ENCODE peak calls at places on chromosome 21, in nine cellular contexts. M is endodermal cell, X is ovary, C is A673, V is Peyer's patch, A is fibroblast of pulmonary artery, L is brain microvascular endothelial cell, Q is neural progenitor cell, B is HCT116. D is an unnamed sample.

GRCh38 chr21:30695956-30696355 is 22.6 kb downstream of the KRTAP21-3 start:
- DNase-seq in M (no peak), X (no peak), C (no peak), V (no peak), A (no peak), L (no peak), Q (no peak), B (no peak), D (no peak)

GRCh38 chr21:23921670-23922418 is 1685.4 kb downstream of the MRPL39 start:
- DNase-seq in M (no peak), X (no peak), C (no peak), V (no peak), A (no peak), L (no peak), Q (no peak), B (no peak), D (no peak)

GRCh38 chr21:29771491-29772066 is 168.2 kb downstream of the GRIK1 start:
- DNase-seq in M (no peak), X (no peak), C (no peak), V (no peak), A (no peak), L (no peak), Q (no peak), B (no peak), D (no peak)

GRCh38 chr21:15520811-15521643 is 208.8 kb upstream of the USP25 start:
- DNase-seq in M (no peak), X (no peak), C (peak; percentile 22), V (no peak), A (no peak), L (no peak), Q (peak; percentile 37), B (no peak), D (no peak)

GRCh38 chr21:38995755-38996154 is 187.5 kb downstream of the PSMG1 start:
- DNase-seq in M (no peak), X (no peak), C (no peak), V (no peak), A (no peak), L (no peak), Q (no peak), B (no peak), D (no peak)

GRCh38 chr21:19609611-19610010 is 1206.0 kb upstream of the TMPRSS15 start:
- DNase-seq in M (no peak), X (no peak), C (no peak), V (no peak), A (peak; percentile 1), L (no peak), Q (no peak), B (no peak), D (no peak)

GRCh38 chr21:17428484-17428869 is 84.4 kb upstream of the CXADR start:
- DNase-seq in M (no peak), X (no peak), C (no peak), V (no peak), A (no peak), L (no peak), Q (no peak), B (no peak), D (no peak)

GRCh38 chr21:44349847-44350772 is 3.3 kb upstream of the TRPM2 start:
- DNase-seq in M (no peak), X (no peak), C (no peak), V (no peak), A (no peak), L (no peak), Q (no peak), B (no peak), D (no peak)

GRCh38 chr21:26070121-26070520 is 100.4 kb downstream of the APP start:
- DNase-seq in M (no peak), X (no peak), C (no peak), V (no peak), A (no peak), L (no peak), Q (no peak), B (no peak), D (no peak)

GRCh38 chr21:38506606-38507331 is 8.5 kb upstream of the ERG start:
- DNase-seq in M (no peak), X (no peak), C (no peak), V (no peak), A (no peak), L (no peak), Q (peak; percentile 23), B (no peak), D (no peak)

GRCh38 chr21:35705888-35706287 is 354.4 kb downstream of the SETD4 start:
- DNase-seq in M (no peak), X (no peak), C (no peak), V (no peak), A (no peak), L (no peak), Q (no peak), B (no peak), D (no peak)

GRCh38 chr21:37866027-37866426 is 50.2 kb downstream of the KCNJ6 start:
- DNase-seq in M (peak; percentile 12), X (no peak), C (no peak), V (no peak), A (no peak), L (no peak), Q (no peak), B (no peak), D (no peak)

GRCh38 chr21:17925900-17926299 is 106.7 kb upstream of the C21orf91 start:
- DNase-seq in M (no peak), X (no peak), C (peak; percentile 26), V (no peak), A (peak; percentile 45), L (no peak), Q (peak; percentile 27), B (no peak), D (no peak)

GRCh38 chr21:37072239-37072987 is 458 bp downstream of the PIGP start:
- DNase-seq in M (no peak), X (peak; percentile 85), C (no peak), V (no peak), A (peak; percentile 91), L (peak; percentile 83), Q (peak; percentile 85), B (no peak), D (peak; percentile 81)

DNA sequence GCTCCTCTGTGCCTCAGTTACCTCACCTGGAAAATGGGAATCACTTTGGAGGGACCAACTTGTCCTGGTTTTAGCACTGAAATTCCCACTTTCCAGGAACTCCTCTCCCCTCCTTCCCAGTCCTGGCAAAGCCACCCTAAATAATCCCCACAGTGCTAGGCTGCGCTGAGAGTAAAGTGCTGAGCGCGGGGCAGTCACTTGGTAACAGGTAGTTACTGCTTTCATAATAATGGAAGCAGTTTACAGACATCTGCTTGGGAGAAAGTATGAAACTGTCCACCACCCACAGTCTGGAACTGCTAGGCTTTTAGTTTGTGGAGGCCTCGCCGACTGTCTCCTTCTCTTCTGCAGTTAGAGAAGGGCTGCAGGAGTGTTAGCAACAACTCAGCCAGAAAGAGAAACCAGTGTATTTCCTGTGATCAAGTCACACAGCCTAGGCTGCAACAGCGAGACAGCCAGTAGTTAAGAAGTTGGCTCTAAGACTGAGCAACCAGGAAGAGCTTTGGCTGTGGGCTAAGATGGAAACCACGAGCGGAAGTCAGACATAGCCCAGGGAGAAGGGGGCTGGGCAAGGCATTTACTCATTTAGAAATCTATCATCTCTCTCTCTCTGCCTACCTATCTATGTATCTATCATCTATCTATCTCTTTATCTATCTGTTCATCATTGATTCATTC is 30.8 kb upstream of the ABCG1 start:
- DNase-seq in M (no peak), X (no peak), C (no peak), V (peak; percentile 91), A (peak; percentile 43), L (no peak), Q (no peak), B (no peak), D (peak; percentile 69)
- H3K4me3 ChIP-seq in M (no peak overlapping the region), X (no peak overlapping the region), C (no peak overlapping the region), V (no peak overlapping the region), A (no peak overlapping the region), L (no peak overlapping the region), Q (no peak overlapping the region), B (no peak overlapping the region), D (peak overlapping the region; percentile 38)

DNA sequence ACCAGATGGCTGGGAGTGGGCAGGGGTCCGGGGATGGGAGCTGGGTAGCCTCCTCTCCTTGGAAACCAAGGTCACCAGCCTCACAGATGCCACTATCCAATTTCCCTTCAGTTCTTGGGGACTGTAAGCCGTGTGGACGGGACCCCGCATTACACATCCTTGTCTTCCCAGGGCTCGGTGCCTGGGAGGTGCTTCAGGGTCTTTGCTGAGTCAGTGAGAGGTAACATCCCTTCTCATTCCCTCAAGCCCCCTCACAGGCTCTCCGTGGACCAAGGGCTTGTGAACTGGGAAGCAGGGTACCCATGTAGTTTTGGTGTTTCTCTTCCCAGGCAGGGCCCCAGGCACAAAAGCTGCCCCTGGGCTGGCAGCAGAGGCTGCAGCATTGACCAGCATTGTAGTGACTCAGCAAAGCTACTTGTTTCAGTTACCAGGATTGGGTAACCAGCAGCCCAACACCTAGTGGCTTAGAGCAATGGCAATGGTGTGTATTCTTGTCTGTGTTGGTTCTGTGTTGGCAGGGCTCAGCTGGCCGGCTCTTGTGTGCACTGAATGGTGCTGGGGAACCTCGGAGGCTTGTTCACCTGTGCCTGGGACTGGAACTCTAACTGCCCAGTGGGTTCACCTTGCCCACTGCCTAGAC is 24.6 kb upstream of the PCBP3 start:
- DNase-seq in M (peak; percentile 44), X (no peak), C (no peak), V (peak; percentile 39), A (peak; percentile 59), L (no peak), Q (no peak), B (no peak), D (no peak)
- H3K4me3 ChIP-seq in M (no peak overlapping the region), X (no peak overlapping the region), C (no peak overlapping the region), V (no peak overlapping the region), A (no peak overlapping the region), L (no peak overlapping the region), Q (no peak overlapping the region), B (no peak overlapping the region), D (no peak overlapping the region)

DNA sequence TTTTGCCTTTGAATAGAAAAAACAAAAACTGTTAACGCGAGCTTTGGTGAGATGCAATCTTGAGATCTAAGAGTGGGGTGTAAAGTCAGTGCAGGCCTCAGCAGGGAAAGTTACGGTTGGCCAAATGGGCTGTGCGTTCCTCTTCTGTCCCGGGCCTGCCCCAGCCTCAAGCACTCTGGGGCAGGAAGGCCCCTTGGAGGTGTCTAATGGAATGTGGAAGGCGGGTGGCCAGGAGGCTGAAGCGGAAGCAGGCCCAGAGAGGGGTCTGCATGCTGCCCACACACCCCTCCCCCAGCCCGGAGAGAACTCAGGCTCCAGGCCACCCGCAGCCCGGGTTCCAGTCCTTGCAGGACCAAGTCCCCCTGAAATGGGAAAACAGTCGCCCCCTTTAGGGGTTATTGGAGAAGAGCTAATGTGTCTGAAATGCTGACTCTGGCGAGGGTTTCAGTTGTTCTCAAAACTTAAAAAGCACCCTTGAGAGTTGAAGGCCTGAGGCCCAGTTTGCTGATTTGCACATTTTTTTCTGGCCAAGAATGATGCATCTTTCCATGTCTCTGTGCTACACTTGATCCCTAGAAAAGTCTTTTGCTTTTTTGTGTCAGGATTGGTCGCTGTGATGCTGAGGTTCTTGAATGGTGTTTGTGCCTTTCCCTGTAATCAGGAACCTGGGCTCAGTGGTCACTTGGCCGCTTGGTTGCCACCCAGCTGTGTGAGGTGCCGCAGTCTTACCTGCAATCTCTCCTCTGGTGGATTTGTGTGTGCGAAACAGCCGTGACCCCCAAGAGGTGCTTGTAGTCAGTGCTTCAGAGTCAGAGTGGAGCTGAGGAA is 2.0 kb downstream of the COL18A1 start:
- DNase-seq in M (peak; percentile 91), X (peak; percentile 52), C (peak; percentile 26), V (no peak), A (no peak), L (no peak), Q (peak; percentile 77), B (no peak), D (peak; percentile 26)
- H3K4me3 ChIP-seq in M (peak overlapping the region; percentile 95), X (peak overlapping the region; percentile 68), C (no peak overlapping the region), V (no peak overlapping the region), A (peak overlapping the region; percentile 59), L (peak overlapping the region; percentile 64), Q (peak overlapping the region; percentile 73), B (peak overlapping the region; percentile 54), D (no peak overlapping the region)

GRCh38 chr21:45913886-45914285 is 67.7 kb upstream of the COL6A1 start:
- DNase-seq in M (no peak), X (no peak), C (no peak), V (no peak), A (no peak), L (no peak), Q (no peak), B (no peak), D (no peak)
- H3K4me3 ChIP-seq in M (no peak overlapping the region), X (no peak overlapping the region), C (no peak overlapping the region), V (no peak overlapping the region), A (no peak overlapping the region), L (no peak overlapping the region), Q (no peak overlapping the region), B (no peak overlapping the region), D (no peak overlapping the region)